ENCODE peak calls at places on chromosomes 13 and 19, in five cellular contexts. T is esophagus squamous epithelium, I is RWPE1, Y is coronary artery, G is body of pancreas. K is an unnamed sample.

GRCh38 chr13:105144020-105144419 is 1391.4 kb downstream of the EFNB2 start:
- DNase-seq in T (no peak), G (no peak), Y (no peak), I (no peak), K (no peak)

GRCh38 chr19:16032509-16033135 is 43.7 kb upstream of the TPM4 start:
- DNase-seq in G (no peak), Y (no peak), T (no peak), I (no peak), K (no peak)

GRCh38 chr19:33683881-33684549 is 62.3 kb downstream of the CHST8 start:
- DNase-seq in Y (no peak), T (no peak), G (peak), I (peak), K (peak)

GRCh38 chr19:48569814-48570213 is 17.8 kb downstream of the SULT2B1 start:
- DNase-seq in Y (no peak), I (no peak), G (no peak), T (no peak), K (no peak)

GRCh38 chr13:112575680-112576079 is 12.3 kb downstream of the TUBGCP3 start:
- DNase-seq in Y (no peak), I (no peak), T (no peak), G (no peak), K (no peak)

GRCh38 chr19:32930567-32930966 is 41.2 kb downstream of the CEP89 start:
- DNase-seq in T (no peak), G (no peak), Y (no peak), I (no peak), K (no peak)

GRCh38 chr13:44575741-44576395 is at the start of gene TSC22D1:
- DNase-seq in I (peak), T (no peak), Y (no peak), G (peak), K (peak)

GRCh38 chr13:53920916-53921315 is 892.3 kb downstream of the OLFM4 start:
- DNase-seq in G (no peak), T (no peak), Y (no peak), I (no peak), K (no peak)

GRCh38 chr13:32022292-32022691 is 9.3 kb upstream of the FRY start:
- DNase-seq in T (no peak), I (no peak), G (no peak), Y (no peak), K (no peak)

GRCh38 chr13:46134961-46135522 is 30.2 kb upstream of the CPB2 start:
- DNase-seq in G (peak), T (no peak), Y (no peak), I (peak), K (peak)

GRCh38 chr19:50332264-50333038 is 3.3 kb upstream of the KCNC3 start:
- DNase-seq in G (no peak), T (no peak), Y (no peak), I (no peak), K (no peak)

GRCh38 chr19:16457195-16457953 is 14.4 kb downstream of the EPS15L1 start:
- DNase-seq in I (no peak), G (no peak), T (no peak), Y (no peak), K (peak)

GRCh38 chr19:35318679-35319448 is 10.1 kb upstream of the CD22 start:
- DNase-seq in T (no peak), Y (no peak), G (no peak), I (peak), K (peak)

GRCh38 chr19:50992666-50993035 is 8.8 kb downstream of the KLK8 start:
- DNase-seq in I (no peak), T (no peak), Y (no peak), G (no peak), K (no peak)

GRCh38 chr19:16447015-16447384 is 24.8 kb downstream of the EPS15L1 start:
- DNase-seq in I (peak), Y (peak), G (peak), T (peak), K (peak)

GRCh38 chr13:22061371-22061805 is 390.5 kb downstream of the FGF9 start:
- DNase-seq in G (no peak), T (no peak), I (no peak), Y (no peak), K (no peak)

GRCh38 chr13:26561636-26562537 is 4.4 kb downstream of the WASF3 start:
- DNase-seq in T (no peak), I (no peak), G (no peak), Y (no peak), K (peak)

GRCh38 chr13:36357692-36358091 is 11.5 kb upstream of the SPART start:
- DNase-seq in T (no peak), Y (no peak), I (no peak), G (no peak), K (no peak)

GRCh38 chr19:46954502-46955004 is 65.1 kb upstream of the NPAS1 start:
- DNase-seq in Y (no peak), I (no peak), T (no peak), G (no peak), K (no peak)

GRCh38 chr13:73129023-73129422 is 70.2 kb downstream of the KLF5 start:
- DNase-seq in T (no peak), G (no peak), Y (no peak), I (no peak), K (no peak)

GRCh38 chr19:49415102-49415809 is 8.0 kb downstream of the PTH2 start:
- DNase-seq in Y (no peak), T (no peak), G (no peak), I (no peak), K (no peak)

DNA sequence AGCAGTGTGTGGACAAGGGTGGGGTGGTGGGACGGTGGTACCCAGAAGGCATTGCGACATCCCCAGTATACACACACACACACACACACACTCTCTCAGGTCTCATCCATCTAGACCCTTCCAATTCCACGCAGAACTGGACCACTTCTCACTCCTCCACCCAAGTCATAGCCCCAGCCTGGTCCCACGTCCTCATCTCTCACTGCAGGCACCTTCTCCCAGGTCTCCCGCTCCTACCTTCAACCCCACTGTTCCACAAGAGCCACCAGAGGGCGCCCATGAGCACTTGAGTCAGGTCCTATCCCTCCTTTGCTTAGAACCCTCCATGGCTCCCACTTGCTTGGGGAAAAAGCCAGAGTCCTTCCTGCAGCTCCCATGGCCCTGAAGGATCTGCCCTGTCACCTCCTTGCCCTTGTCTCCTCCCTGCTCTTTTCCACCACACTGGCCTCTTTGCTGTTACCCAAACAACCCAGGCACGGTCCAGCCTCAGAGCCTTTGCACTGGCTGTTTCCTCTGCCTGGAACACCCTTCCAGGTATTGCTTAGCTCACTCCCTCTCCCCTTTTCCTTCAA is 62.6 kb downstream of the IER2 start:
- DNase-seq in G (peak), T (no peak), Y (no peak), I (peak), K (peak)
- TF ChIP-seq CTCF in G (peak), T (peak), Y (no peak), I (peak), K (peak)

GRCh38 chr19:9834726-9835506 is at the start of gene PIN1:
- DNase-seq in T (peak), I (peak), Y (peak), G (peak), K (peak)
- TF ChIP-seq CTCF in T (peak), I (peak), Y (peak), G (peak), K (no peak)

DNA sequence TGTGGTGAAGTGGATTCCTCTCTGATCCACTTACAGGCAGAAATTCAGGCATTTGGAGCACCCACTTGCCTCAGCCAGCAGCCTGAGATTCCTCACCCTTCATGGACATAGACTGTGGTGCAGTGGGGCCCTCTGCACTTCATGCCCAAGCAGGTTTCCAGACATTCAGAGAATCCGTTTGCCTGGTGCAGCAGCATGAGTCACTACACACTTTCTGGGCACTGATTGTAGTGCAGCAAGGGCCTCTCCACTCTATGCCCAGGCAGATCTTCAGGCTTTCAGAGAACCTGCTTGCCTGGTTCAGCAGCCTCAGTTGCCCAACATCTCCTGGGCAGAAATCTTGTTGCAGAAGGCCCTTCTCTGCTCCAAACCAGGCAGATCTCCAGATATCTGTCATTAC is 920.9 kb downstream of the SLITRK5 start:
- DNase-seq in I (no peak), Y (no peak), G (no peak), T (no peak), K (peak)
- TF ChIP-seq CTCF in I (no peak), Y (no peak), G (no peak), T (no peak), K (no peak)

DNA sequence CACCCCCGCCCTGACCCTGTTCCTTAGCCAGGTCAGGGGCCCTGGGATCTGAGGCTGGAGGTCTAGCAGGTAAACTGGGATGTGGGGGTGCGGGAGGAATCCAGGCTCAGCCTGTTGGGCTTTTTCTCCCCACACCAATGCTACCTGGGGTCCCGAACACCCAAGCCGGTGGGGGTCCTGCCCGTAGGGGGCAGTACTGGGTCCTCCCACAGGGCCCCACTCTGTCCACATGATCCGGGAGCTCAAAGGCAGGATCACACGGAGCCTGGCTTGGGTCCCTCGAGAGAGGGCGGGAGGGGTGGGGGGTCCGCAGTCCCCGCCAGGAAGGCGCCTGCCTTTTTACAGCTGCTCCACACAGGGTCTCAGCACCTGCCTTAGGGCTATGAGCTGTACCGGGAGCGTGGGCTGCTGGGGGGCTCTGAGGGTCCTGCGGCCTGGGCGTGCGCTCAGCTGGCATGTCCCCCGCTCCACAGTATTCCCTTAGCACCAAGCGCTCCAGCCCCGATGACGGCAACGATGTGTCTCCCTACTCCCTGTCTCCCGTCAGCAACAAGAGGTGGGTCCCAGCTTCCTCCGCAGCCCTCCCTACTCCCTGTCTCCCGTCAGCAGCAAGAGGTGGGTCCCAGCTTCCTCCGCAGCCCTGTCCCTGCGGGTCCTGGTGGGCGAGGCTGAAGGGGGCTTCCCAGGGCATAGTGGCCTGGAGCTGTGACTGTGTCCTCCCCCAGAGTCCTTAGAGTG is 12.3 kb upstream of the TEKTIP1 start:
- DNase-seq in G (no peak), I (no peak), Y (no peak), T (no peak), K (no peak)
- TF ChIP-seq CTCF in G (no peak), I (no peak), Y (no peak), T (no peak), K (no peak)

GRCh38 chr13:55087085-55087484 is 2053.6 kb upstream of the PRR20A start:
- DNase-seq in Y (no peak), I (no peak), T (no peak), G (no peak), K (no peak)
- TF ChIP-seq CTCF in Y (no peak), I (no peak), T (no peak), G (no peak), K (no peak)

DNA sequence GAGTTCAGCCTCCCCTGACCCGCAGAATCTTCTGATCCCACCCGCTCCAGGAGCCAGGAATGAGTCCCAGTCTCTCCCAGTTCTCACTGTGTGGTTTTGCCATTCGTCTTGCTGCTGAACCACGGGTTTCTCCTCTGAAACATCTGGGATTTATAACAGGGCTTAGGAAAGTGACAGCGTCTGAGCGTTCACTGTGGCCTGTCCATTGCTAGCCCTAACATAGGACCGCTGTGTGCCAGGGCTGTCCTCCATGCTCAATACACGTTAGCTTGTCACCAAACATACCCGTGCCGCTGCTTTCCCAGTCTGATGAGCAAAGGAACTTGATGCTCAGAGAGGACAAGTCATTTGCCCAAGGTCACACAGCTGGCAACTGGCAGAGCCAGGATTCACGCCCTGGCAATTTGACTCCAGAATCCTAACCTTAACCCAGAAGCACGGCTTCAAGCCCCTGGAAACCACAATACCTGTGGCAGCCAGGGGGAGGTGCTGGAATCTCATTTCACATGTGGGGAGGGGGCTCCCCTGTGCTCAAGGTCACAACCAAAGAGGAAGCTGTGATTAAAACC is 1.1 kb upstream of the APOE start:
- DNase-seq in I (no peak), G (no peak), T (no peak), Y (no peak), K (no peak)
- TF ChIP-seq CTCF in I (peak), G (no peak), T (no peak), Y (no peak), K (peak)

K was measured in epithelial cell of esophagus.